ENCODE peak calls at places on chromosome 9, in eight cellular contexts. F is stimulated activated CD4-positive, alpha-beta T cell treated with anti-CD3 and anti-CD28 coated beads, Interleukin-12 subunit alpha, Interleukin-12 subunit beta, amount 100 ng/mL, for 4 hours; Z is ACHN; W is Peyer's patch; Q is neuronal stem cell; A is HCEC 1CT; R is renal cortical epithelial cell; D is H9. E is an unnamed sample.

GRCh38 chr9:32004431-32005076 is 379.9 kb upstream of the ACO1 start:
- DNase-seq in R (no peak), W (no peak), Q (no peak), F (no peak), Z (no peak), A (no peak), D (no peak), E (peak; percentile 30)

GRCh38 chr9:135083831-135084230 is 3.6 kb upstream of the OLFM1 start:
- DNase-seq in F (no peak), W (peak; percentile 34), Z (no peak), R (no peak), Q (no peak), A (no peak), D (no peak), E (peak; percentile 37)

GRCh38 chr9:1273859-1274258 is 223.7 kb downstream of the DMRT2 start:
- DNase-seq in Z (no peak), W (no peak), Q (no peak), A (no peak), R (peak; percentile 35), D (no peak), F (no peak), E (no peak)

GRCh38 chr9:120531683-120532300 is 48.2 kb downstream of the CDK5RAP2 start:
- DNase-seq in W (no peak), R (peak; percentile 43), F (no peak), Z (peak; percentile 40), Q (no peak), A (peak; percentile 51), D (peak; percentile 41), E (peak; percentile 45)

GRCh38 chr9:125255781-125256391 is 5.7 kb upstream of the GAPVD1 start:
- DNase-seq in Z (no peak), F (no peak), A (no peak), Q (no peak), W (no peak), D (no peak), R (no peak), E (peak; percentile 38)

GRCh38 chr9:109861499-109861898 is 81.5 kb downstream of the PALM2AKAP2 start:
- DNase-seq in F (no peak), D (no peak), Q (no peak), W (no peak), R (no peak), A (no peak), Z (no peak), E (no peak)

GRCh38 chr9:20811872-20812271 is 127.8 kb downstream of the FOCAD start:
- DNase-seq in D (no peak), W (no peak), Z (no peak), R (peak; percentile 36), A (peak; percentile 51), F (no peak), Q (no peak), E (no peak)

GRCh38 chr9:33614001-33614687 is 90.1 kb downstream of the ANKRD18B start:
- DNase-seq in D (no peak), Z (no peak), W (no peak), A (no peak), R (no peak), Q (no peak), F (no peak), E (no peak)

GRCh38 chr9:104758974-104759373 is 5.0 kb upstream of the NIPSNAP3B start:
- DNase-seq in A (no peak), R (no peak), F (no peak), W (no peak), Z (no peak), D (no peak), Q (no peak), E (no peak)

E was measured in hepatocyte.